ENCODE peak calls at places on chromosomes 6 and 20, in nine cellular contexts. I, U, Y, M, B, O, C, L and K are unnamed samples.

GRCh38 chr20:54268941-54269340 is 61.1 kb downstream of the PFDN4 start:
- DNase-seq in I (no peak), U (no peak), Y (no peak), M (no peak), B (no peak), O (no peak), C (peak), L (no peak), K (no peak)

GRCh38 chr6:18668994-18669393 is 281.8 kb downstream of the RNF144B start:
- DNase-seq in I (no peak), U (no peak), Y (no peak), M (no peak), B (no peak), O (no peak), C (no peak), L (no peak), K (no peak)

GRCh38 chr20:20463933-20464374 is 96.0 kb downstream of the INSM1 start:
- DNase-seq in I (no peak), U (no peak), Y (no peak), M (no peak), B (no peak), O (no peak), C (peak), L (peak), K (no peak)

GRCh38 chr6:52815167-52816092 is 11.8 kb upstream of the GSTA1 start:
- DNase-seq in I (peak), U (peak), Y (peak), M (peak), B (peak), O (no peak), C (peak), L (peak), K (peak)

GRCh38 chr6:130557481-130558112 is 191.8 kb downstream of the TMEM200A start:
- DNase-seq in I (no peak), U (no peak), Y (no peak), M (no peak), B (no peak), O (no peak), C (no peak), L (no peak), K (no peak)

GRCh38 chr6:39471954-39472659 is 149.6 kb upstream of the KCNK16 start:
- DNase-seq in I (no peak), U (no peak), Y (no peak), M (no peak), B (no peak), O (no peak), C (no peak), L (no peak), K (no peak)

GRCh38 chr6:169960003-169960344 is 208.6 kb downstream of the ERMARD start:
- DNase-seq in I (no peak), U (no peak), Y (no peak), M (no peak), B (no peak), O (no peak), C (no peak), L (no peak), K (no peak)

GRCh38 chr6:25172819-25173218 is 106.4 kb upstream of the CARMIL1 start:
- DNase-seq in I (no peak), U (peak), Y (peak), M (no peak), B (no peak), O (no peak), C (peak), L (no peak), K (no peak)

GRCh38 chr6:153616506-153616905 is 422.5 kb upstream of the OPRM1 start:
- DNase-seq in I (no peak), U (no peak), Y (no peak), M (no peak), B (no peak), O (no peak), C (no peak), L (no peak), K (no peak)

GRCh38 chr6:10193321-10193720 is 221.6 kb downstream of the TFAP2A start:
- DNase-seq in I (no peak), U (no peak), Y (peak), M (no peak), B (no peak), O (no peak), C (no peak), L (no peak), K (no peak)

GRCh38 chr6:63436356-63436755 is 116.6 kb upstream of the LGSN start:
- DNase-seq in I (no peak), U (no peak), Y (no peak), M (no peak), B (no peak), O (no peak), C (no peak), L (no peak), K (no peak)

GRCh38 chr6:63434936-63435335 is 115.2 kb upstream of the LGSN start:
- DNase-seq in I (no peak), U (no peak), Y (no peak), M (no peak), B (no peak), O (no peak), C (no peak), L (no peak), K (no peak)

GRCh38 chr6:63440057-63440456 is 120.3 kb upstream of the LGSN start:
- DNase-seq in I (no peak), U (no peak), Y (no peak), M (no peak), B (no peak), O (no peak), C (no peak), L (no peak), K (no peak)

GRCh38 chr6:63440594-63440993 is 120.8 kb upstream of the LGSN start:
- DNase-seq in I (no peak), U (no peak), Y (no peak), M (no peak), B (no peak), O (no peak), C (no peak), L (no peak), K (no peak)

GRCh38 chr6:63437058-63437457 is 117.3 kb upstream of the LGSN start:
- DNase-seq in I (no peak), U (no peak), Y (no peak), M (no peak), B (no peak), O (no peak), C (no peak), L (no peak), K (no peak)
- TF ChIP-seq CTCF in I (no peak), U (no peak), Y (no peak), M (no peak), B (no peak), O (no peak), C (no peak), L (no peak), K (no peak)

GRCh38 chr20:11553603-11554002 is 364.1 kb upstream of the BTBD3 start:
- DNase-seq in I (no peak), U (no peak), Y (peak), M (no peak), B (no peak), O (no peak), C (peak), L (no peak), K (no peak)
- TF ChIP-seq CTCF in I (no peak), U (peak), Y (peak), M (peak), B (peak), O (no peak), C (peak), L (no peak), K (no peak)

GRCh38 chr20:50149481-50150254 is 3.9 kb downstream of the PEDS1 start:
- DNase-seq in I (no peak), U (peak), Y (no peak), M (no peak), B (no peak), O (no peak), C (no peak), L (no peak), K (no peak)

GRCh38 chr20:50151034-50151743 is 2.3 kb downstream of the PEDS1 start:
- DNase-seq in I (no peak), U (peak), Y (peak), M (no peak), B (no peak), O (no peak), C (no peak), L (no peak), K (no peak)

GRCh38 chr20:50153153-50153499 is 397 bp downstream of the PEDS1 start:
- DNase-seq in I (no peak), U (peak), Y (peak), M (no peak), B (no peak), O (no peak), C (no peak), L (peak), K (no peak)

GRCh38 chr20:50152394-50153152 is 950 bp downstream of the PEDS1 start:
- DNase-seq in I (no peak), U (peak), Y (peak), M (no peak), B (no peak), O (no peak), C (no peak), L (peak), K (no peak)

GRCh38 chr20:50153500-50154377 is at the start of gene PEDS1:
- DNase-seq in I (peak), U (peak), Y (peak), M (peak), B (peak), O (no peak), C (peak), L (peak), K (peak)
- TF ChIP-seq CTCF in I (no peak), U (no peak), Y (no peak), M (no peak), B (peak), O (no peak), C (no peak), L (no peak), K (no peak)

GRCh38 chr6:119121367-119121766 is 42.9 kb upstream of the FAM184A start:
- DNase-seq in I (no peak), U (no peak), Y (no peak), M (no peak), B (no peak), O (no peak), C (no peak), L (no peak), K (no peak)
- TF ChIP-seq CTCF in I (no peak), U (no peak), Y (no peak), M (no peak), B (no peak), O (no peak), C (no peak), L (no peak), K (no peak)